ENCODE peak calls at places on chromosomes 2 and 18, in four cellular contexts. M is body of pancreas, C is Peyer's patch, I is transverse colon. P is an unnamed sample. For H3K4me1, the result is how much of the 10 kb centered on the place peaks cover.

GRCh38 chr2:29336741-29337340 is 221.6 kb downstream of the CLIP4 start:
- DNase-seq in I (no peak), C (no peak), M (no peak), P (no peak)

GRCh38 chr18:60007641-60008040 is 107.8 kb downstream of the PMAIP1 start:
- DNase-seq in C (no peak), I (no peak), M (no peak), P (no peak)

GRCh38 chr18:58183226-58183625 is 139.2 kb downstream of the NEDD4L start:
- DNase-seq in M (peak), I (no peak), C (no peak), P (no peak)

GRCh38 chr18:67282796-67283195 is 233.7 kb downstream of the DSEL start:
- DNase-seq in C (no peak), I (no peak), M (no peak), P (no peak)

GRCh38 chr2:216299130-216299529 is 73.2 kb downstream of the MARCHF4 start:
- DNase-seq in I (no peak), M (no peak), C (no peak), P (no peak)

GRCh38 chr2:154698238-154698788 is at the start of gene KCNJ3:
- DNase-seq in C (no peak), M (no peak), I (no peak), P (no peak)

GRCh38 chr18:42578781-42579180 is 536.7 kb downstream of the RIT2 start:
- DNase-seq in C (no peak), M (no peak), I (no peak), P (no peak)

GRCh38 chr2:165698621-165698946 is 95.5 kb downstream of the GALNT3 start:
- DNase-seq in M (peak), I (peak), C (peak), P (no peak)

GRCh38 chr2:26649322-26649721 is 8.2 kb upstream of the CIB4 start:
- DNase-seq in C (no peak), M (no peak), I (no peak), P (no peak)

GRCh38 chr2:111659361-111660281 is 224.4 kb downstream of the ANAPC1 start:
- DNase-seq in M (peak), I (peak), C (no peak), P (peak)

GRCh38 chr2:130834091-130834922 is 2.4 kb upstream of the ARHGEF4 start:
- DNase-seq in I (no peak), M (peak), C (no peak), P (peak)

GRCh38 chr2:172196768-172197322 is 94.1 kb upstream of the DLX2 start:
- DNase-seq in I (no peak), C (no peak), M (no peak), P (no peak)

GRCh38 chr18:60157810-60158209 is 214.8 kb downstream of the MC4R start:
- DNase-seq in M (no peak), C (no peak), I (no peak), P (no peak)

GRCh38 chr2:233079473-233079877 is 19.3 kb downstream of the INPP5D start:
- DNase-seq in I (peak), C (peak), M (no peak), P (peak)

GRCh38 chr2:236343400-236344161 is 79.4 kb upstream of the ASB18 start:
- DNase-seq in C (peak), M (peak), I (peak), P (no peak)

GRCh38 chr18:48834421-48835011 is 116.2 kb downstream of the SMAD7 start:
- DNase-seq in C (peak), M (peak), I (peak), P (peak)

GRCh38 chr2:217723078-217723477 is 279.7 kb downstream of the TNS1 start:
- DNase-seq in C (no peak), I (no peak), M (no peak), P (no peak)

GRCh38 chr2:184308706-184309105 is 289.6 kb upstream of the ZNF804A start:
- DNase-seq in C (no peak), M (no peak), I (no peak), P (no peak)

GRCh38 chr18:7946724-7947377 is 379.7 kb downstream of the PTPRM start:
- DNase-seq in C (no peak), I (peak), M (no peak), P (no peak)

GRCh38 chr18:3262234-3263171 is 570 bp downstream of the MYL12B start:
- DNase-seq in M (no peak), C (no peak), I (no peak), P (peak)

GRCh38 chr2:131022731-131023130 is 70.5 kb downstream of the FAM168B start:
- DNase-seq in M (no peak), I (no peak), C (no peak), P (no peak)

GRCh38 chr18:57128229-57128911 is 18.5 kb upstream of the BOD1L2 start:
- DNase-seq in M (no peak), C (no peak), I (no peak), P (no peak)

GRCh38 chr2:159074605-159075004 is 106.2 kb downstream of the TANC1 start:
- DNase-seq in M (no peak), I (no peak), C (no peak), P (no peak)

GRCh38 chr2:48713647-48714046 is 41.9 kb downstream of the LHCGR start:
- DNase-seq in C (no peak), I (no peak), M (no peak), P (no peak)

GRCh38 chr2:62845256-62845655 is 139.7 kb downstream of the EHBP1 start:
- DNase-seq in C (no peak), I (no peak), M (no peak), P (no peak)

GRCh38 chr2:52956766-52957165 is 810.8 kb upstream of the CHAC2 start:
- DNase-seq in I (no peak), C (no peak), M (no peak), P (no peak)

GRCh38 chr18:41624461-41624860 is 330.6 kb upstream of the PIK3C3 start:
- DNase-seq in C (no peak), I (no peak), M (no peak), P (no peak)

GRCh38 chr2:232230557-232230956 is 148.0 kb upstream of the ALPP start:
- DNase-seq in M (peak), C (no peak), I (peak), P (no peak)

GRCh38 chr2:21633531-21634310 is 510.0 kb downstream of the TDRD15 start:
- DNase-seq in C (no peak), I (no peak), M (no peak), P (no peak)

GRCh38 chr2:137947714-137948336 is 16.4 kb upstream of the HNMT start:
- DNase-seq in C (peak), I (peak), M (peak), P (peak)

GRCh38 chr2:10161961-10162441 is 39.5 kb downstream of the RRM2 start:
- DNase-seq in C (no peak), I (peak), M (no peak), P (peak)

GRCh38 chr2:127293386-127293757 is 572 bp downstream of the ERCC3 start:
- DNase-seq in I (no peak), C (no peak), M (peak), P (no peak)

DNA sequence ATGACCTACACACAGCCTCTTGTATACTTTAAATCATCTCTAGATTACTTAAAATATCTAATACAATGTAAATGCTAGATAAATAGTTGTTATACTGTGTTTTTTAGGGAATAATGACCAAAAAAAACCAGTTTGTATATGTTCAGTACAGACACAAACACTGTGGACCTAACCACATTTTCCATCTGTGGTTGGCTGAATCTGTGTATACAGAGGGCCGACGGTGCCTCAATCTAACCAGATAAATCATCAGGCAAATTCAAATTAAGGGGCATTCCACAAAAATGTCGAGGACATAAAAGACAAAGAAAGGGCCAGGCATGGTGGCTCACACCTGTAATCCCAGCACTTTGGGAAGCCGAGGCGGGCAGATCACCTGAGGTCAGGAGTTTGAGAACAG is 14.1 kb downstream of the MGAT4A start:
- DNase-seq in C (no peak), M (no peak), I (no peak), P (no peak)
- H3K4me1 ChIP-seq in C (under half), M (under half), I (under half), P (under half)

GRCh38 chr18:76450912-76451421 is 44.1 kb downstream of the ZNF516 start:
- DNase-seq in M (no peak), I (peak), C (no peak), P (peak)
- TF ChIP-seq POLR2A in M (peak), I (no peak), C (no peak), P (no peak)

GRCh38 chr18:32301361-32301760 is 111.5 kb downstream of the MEP1B start:
- DNase-seq in I (no peak), C (no peak), M (no peak), P (no peak)
- H3K4me1 ChIP-seq in I (under half), C (under half), M (under half), P (under half)

GRCh38 chr2:73112913-73113633 is at the start of gene RAB11FIP5:
- DNase-seq in C (peak), I (peak), M (peak), P (peak)
- TF ChIP-seq POLR2A in C (no peak), I (peak), M (peak), P (peak)

GRCh38 chr2:197256771-197257170 is 53.8 kb downstream of the ANKRD44 start:
- DNase-seq in C (no peak), M (no peak), I (no peak), P (no peak)

GRCh38 chr2:197258580-197258979 is 52.0 kb downstream of the ANKRD44 start:
- DNase-seq in M (no peak), I (no peak), C (no peak), P (no peak)

GRCh38 chr2:197261808-197262226 is 48.8 kb downstream of the ANKRD44 start:
- DNase-seq in I (no peak), M (no peak), C (no peak), P (no peak)

GRCh38 chr2:197256021-197256420 is 54.6 kb downstream of the ANKRD44 start:
- DNase-seq in M (no peak), I (no peak), C (no peak), P (no peak)

GRCh38 chr2:197259470-197259999 is 51.0 kb downstream of the ANKRD44 start:
- DNase-seq in M (no peak), C (no peak), I (no peak), P (no peak)
- H3K4me1 ChIP-seq in M (under half), C (under half), I (half or more), P (under half)

GRCh38 chr18:31677592-31677991 is 6.8 kb downstream of the B4GALT6 start:
- DNase-seq in I (no peak), M (no peak), C (no peak), P (no peak)

GRCh38 chr18:31680836-31681568 is 3.4 kb downstream of the B4GALT6 start:
- DNase-seq in C (no peak), M (no peak), I (no peak), P (no peak)

GRCh38 chr18:31678425-31678824 is 6.0 kb downstream of the B4GALT6 start:
- DNase-seq in C (no peak), I (no peak), M (no peak), P (no peak)

GRCh38 chr18:31679806-31680793 is 4.3 kb downstream of the B4GALT6 start:
- DNase-seq in M (no peak), I (no peak), C (no peak), P (no peak)

DNA sequence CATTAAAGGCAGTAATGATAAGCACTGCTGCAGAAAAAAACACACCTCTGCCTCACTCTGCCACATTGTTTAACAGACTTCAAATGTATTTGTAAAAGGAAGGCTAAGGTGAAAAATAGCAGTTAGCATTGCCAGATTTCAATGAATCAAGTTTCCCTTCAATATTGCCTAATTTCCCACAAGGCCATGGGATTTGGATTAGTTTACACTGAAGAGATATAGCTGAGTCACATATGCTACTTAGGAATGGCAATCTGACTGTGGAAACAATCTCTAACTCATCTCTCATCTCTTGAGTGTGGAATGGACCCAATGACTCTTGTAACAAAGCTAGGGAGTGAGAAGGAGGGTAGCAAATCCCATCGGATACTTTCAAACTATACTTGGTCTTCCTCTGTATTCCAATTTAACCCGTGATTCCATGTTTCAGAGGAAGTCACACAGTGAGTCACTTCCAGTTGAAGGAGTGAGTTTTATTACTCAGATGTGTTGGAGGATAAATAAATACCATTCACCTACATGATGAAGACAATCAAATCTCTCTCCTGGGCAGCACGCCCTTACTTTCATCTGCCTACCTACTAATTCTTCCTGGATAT is 5.1 kb downstream of the B4GALT6 start:
- DNase-seq in I (no peak), C (no peak), M (no peak), P (no peak)
- TF ChIP-seq POLR2A in I (no peak), C (no peak), M (no peak), P (no peak)

GRCh38 chr18:26477828-26478466 is 70.4 kb downstream of the KCTD1 start:
- DNase-seq in C (no peak), I (no peak), M (no peak), P (no peak)
- H3K4me1 ChIP-seq in C (under half), I (under half), M (under half), P (under half)

GRCh38 chr2:17515652-17516051 is 2.6 kb downstream of the RAD51AP2 start:
- DNase-seq in I (no peak), C (no peak), M (no peak), P (no peak)

GRCh38 chr2:17520761-17521160 is 2.5 kb upstream of the RAD51AP2 start:
- DNase-seq in C (no peak), M (no peak), I (no peak), P (no peak)

GRCh38 chr2:17517481-17518211 is 594 bp downstream of the RAD51AP2 start:
- DNase-seq in I (no peak), M (no peak), C (no peak), P (no peak)

GRCh38 chr2:17521621-17522020 is 3.4 kb upstream of the RAD51AP2 start:
- DNase-seq in I (no peak), C (no peak), M (no peak), P (no peak)

DNA sequence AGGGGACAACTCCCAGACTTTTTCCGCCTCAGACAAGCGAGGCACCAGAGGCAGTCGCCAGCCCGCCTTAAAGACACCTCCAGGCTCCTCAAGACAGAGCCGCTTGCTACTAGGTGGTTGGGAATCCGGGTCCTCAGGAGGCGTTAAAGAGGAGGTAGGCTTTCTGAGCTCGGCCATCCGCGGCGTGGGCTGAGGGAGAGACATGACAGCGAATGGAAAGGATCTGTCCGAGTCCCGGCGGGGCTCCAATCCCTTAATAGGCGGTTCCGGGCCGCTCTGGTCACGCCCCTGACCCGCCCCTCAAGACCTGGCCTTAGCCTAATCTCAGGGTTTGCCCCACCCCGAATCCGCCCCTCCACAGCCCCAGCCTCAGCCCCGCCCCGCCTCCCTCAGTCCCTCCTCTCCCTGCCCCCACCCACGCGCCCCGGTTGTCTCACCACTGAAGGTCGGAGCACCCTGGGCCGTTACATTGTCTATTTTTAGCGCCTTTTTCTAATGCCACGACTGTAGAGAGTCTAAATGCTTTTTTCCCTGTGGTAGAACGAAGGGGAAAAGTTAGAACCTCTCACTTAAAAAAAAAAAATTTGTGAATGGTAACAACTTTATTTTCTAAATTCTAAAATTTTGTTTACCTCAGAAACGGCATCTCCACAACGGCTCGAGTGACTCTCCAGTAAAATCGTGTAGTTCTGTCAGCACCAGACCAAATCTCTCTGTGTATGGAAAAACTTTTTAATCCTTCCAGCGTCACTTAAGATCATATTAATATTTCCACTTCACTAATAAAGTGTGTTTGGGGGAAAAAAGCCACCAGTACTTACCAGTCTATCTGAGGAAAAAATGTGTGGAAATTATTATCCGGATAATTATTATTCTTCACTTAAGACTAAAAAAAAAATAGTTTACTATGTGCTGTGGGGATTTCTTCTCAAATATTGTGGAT is at the start of gene RAD51AP2:
- DNase-seq in C (peak), I (peak), M (peak), P (peak)
- TF ChIP-seq POLR2A in C (no peak), I (no peak), M (no peak), P (peak)